ENCODE peak calls at places on chromosomes 4 and X, in five cellular contexts. B is astrocyte of the cerebellum, K is lower leg skin, F is fibroblast of villous mesenchyme, D is upper lobe of right lung. X is an unnamed sample.

GRCh38 chr4:70239497-70239896 is 2.9 kb upstream of the CSN3 start:
- DNase-seq in B (no peak), K (no peak), F (no peak), D (no peak), X (no peak)

GRCh38 chrX:111467896-111468295 is 43.5 kb upstream of the SERTM2 start:
- DNase-seq in B (no peak), K (peak; percentile 83), F (peak; percentile 3), D (peak; percentile 46), X (no peak)

GRCh38 chr4:108477527-108478108 is 142.8 kb upstream of the RPL34 start:
- DNase-seq in B (no peak), K (no peak), F (no peak), D (no peak), X (no peak)

GRCh38 chr4:183905593-183906485 is 732 bp downstream of the STOX2 start:
- DNase-seq in B (no peak), K (no peak), F (peak; percentile 13), D (peak; percentile 67), X (peak; percentile 13)

GRCh38 chr4:100799767-100800539 is 282.1 kb upstream of the EMCN start:
- DNase-seq in B (no peak), K (no peak), F (no peak), D (no peak), X (no peak)

GRCh38 chrX:10902001-10902400 is 209.1 kb upstream of the HCCS start:
- DNase-seq in B (no peak), K (no peak), F (no peak), D (no peak), X (peak; percentile 66)

GRCh38 chr4:21474195-21474594 is 474.4 kb downstream of the KCNIP4 start:
- DNase-seq in B (no peak), K (no peak), F (no peak), D (no peak), X (no peak)

GRCh38 chr4:102827674-102828496 is 534 bp upstream of the UBE2D3 start:
- DNase-seq in B (peak; percentile 100), K (peak; percentile 100), F (peak; percentile 100), D (peak; percentile 99), X (peak; percentile 99)

GRCh38 chrX:82141942-82142341 is 940.0 kb downstream of the SH3BGRL start:
- DNase-seq in B (no peak), K (no peak), F (no peak), D (no peak), X (no peak)

GRCh38 chr4:185016946-185017797 is 1.1 kb upstream of the HELT start:
- DNase-seq in B (no peak), K (no peak), F (peak; percentile 18), D (no peak), X (no peak)

GRCh38 chr4:7134737-7135388 is 57.5 kb upstream of the SORCS2 start:
- DNase-seq in B (peak; percentile 89), K (no peak), F (peak; percentile 37), D (no peak), X (no peak)

GRCh38 chrX:18574591-18574990 is 97.3 kb downstream of the RS1 start:
- DNase-seq in B (peak; percentile 37), K (no peak), F (peak; percentile 61), D (no peak), X (no peak)

GRCh38 chr4:45349859-45350258 is 623.5 kb upstream of the GNPDA2 start:
- DNase-seq in B (no peak), K (no peak), F (no peak), D (no peak), X (no peak)
- H3K4me3 ChIP-seq in B (no peak overlapping the region), K (no peak overlapping the region), F (no peak overlapping the region), D (no peak overlapping the region), X (no peak overlapping the region)

DNA sequence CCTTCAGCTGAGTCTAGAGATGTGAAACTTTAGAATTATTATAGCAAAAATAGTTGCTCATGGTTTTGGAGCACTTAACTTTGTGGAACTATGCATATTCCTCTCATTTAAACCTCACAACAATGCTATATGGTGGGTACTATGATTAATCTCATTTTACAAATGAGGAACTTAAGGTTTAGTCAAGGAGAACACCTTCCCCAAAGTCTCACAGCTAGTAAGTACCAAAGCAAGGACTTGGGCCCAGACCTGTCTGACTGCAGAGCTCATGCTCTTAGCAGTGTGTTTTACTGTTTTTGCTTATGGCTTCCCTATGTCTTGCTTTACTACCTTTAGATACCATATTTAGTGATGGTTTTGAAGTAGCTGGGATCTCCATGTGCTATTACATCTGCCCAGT is 5.1 kb downstream of the UBE2A start:
- DNase-seq in B (no peak), K (no peak), F (no peak), D (no peak), X (no peak)
- TF ChIP-seq CTCF in B (no peak), K (no peak), F (no peak), D (no peak), X (no peak)

GRCh38 chrX:48003367-48003757 is 427 bp downstream of the ZNF182 start:
- DNase-seq in B (no peak), K (no peak), F (no peak), D (peak; percentile 56), X (no peak)

GRCh38 chrX:48002929-48003328 is 860 bp downstream of the ZNF182 start:
- DNase-seq in B (no peak), K (no peak), F (no peak), D (no peak), X (no peak)

GRCh38 chrX:48003758-48004457 is at the start of gene ZNF182:
- DNase-seq in B (peak; percentile 66), K (peak; percentile 98), F (peak; percentile 87), D (peak; percentile 96), X (no peak)
- H3K4me3 ChIP-seq in B (peak within 1 kb of the TSS; percentile 76), K (peak within 1 kb of the TSS; percentile 36), F (peak within 1 kb of the TSS; percentile 81), D (peak within 1 kb of the TSS; percentile 59), X (peak within 1 kb of the TSS; percentile 80)

GRCh38 chr4:84456157-84456556 is 42.9 kb downstream of the NKX6-1 start:
- DNase-seq in B (no peak), K (no peak), F (no peak), D (no peak), X (no peak)

GRCh38 chr4:84455697-84456096 is 43.4 kb downstream of the NKX6-1 start:
- DNase-seq in B (no peak), K (no peak), F (no peak), D (no peak), X (no peak)

DNA sequence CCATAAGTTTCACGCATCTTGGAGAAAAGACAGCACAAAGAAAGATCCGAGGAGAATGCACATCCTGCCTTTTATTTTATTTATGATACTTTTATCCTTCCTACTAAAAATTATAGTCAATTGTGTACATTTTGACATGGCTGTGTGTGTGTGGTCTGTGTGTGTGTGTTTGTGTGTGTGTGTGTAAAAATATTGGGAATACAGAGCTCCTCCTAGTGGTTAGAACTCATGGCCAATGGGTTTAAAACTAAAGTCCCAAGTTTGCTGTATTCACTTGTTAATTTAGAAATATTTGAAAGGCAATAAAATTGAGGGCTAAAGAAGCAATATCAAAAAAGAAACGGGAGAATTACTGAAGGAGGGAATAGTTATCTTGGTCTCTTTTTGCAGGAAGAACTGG is 47.5 kb downstream of the NKX6-1 start:
- DNase-seq in B (no peak), K (no peak), F (peak; percentile 2), D (no peak), X (no peak)
- TF ChIP-seq CTCF in B (peak; percentile 49), K (no peak), F (peak; percentile 38), D (peak; percentile 27), X (peak; percentile 80)

X was measured in epithelial cell of proximal tubule.